ENCODE peak calls at places on chromosomes 1 and 21, in five cellular contexts. Q is H9, F is DND-41, C is fibroblast of lung, I is astrocyte. P is an unnamed sample.

GRCh38 chr21:42401820-42402251 is 1.9 kb upstream of the UBASH3A start:
- DNase-seq in F (no peak), I (no peak), Q (no peak), C (no peak), P (no peak)

GRCh38 chr1:30420519-30421050 is 302.8 kb downstream of the MATN1 start:
- DNase-seq in Q (peak; percentile 4), I (no peak), F (no peak), C (no peak), P (no peak)

GRCh38 chr21:38753114-38754100 is 52.3 kb upstream of the ETS2 start:
- DNase-seq in F (no peak), I (no peak), Q (no peak), C (no peak), P (no peak)

GRCh38 chr1:82449671-82450070 is 648.9 kb downstream of the ADGRL2 start:
- DNase-seq in F (no peak), Q (no peak), C (peak; percentile 88), I (peak; percentile 85), P (no peak)

GRCh38 chr1:158943059-158943458 is 11.7 kb downstream of the PYHIN1 start:
- DNase-seq in F (no peak), C (no peak), I (no peak), Q (no peak), P (no peak)

GRCh38 chr1:205610036-205610435 is 21.8 kb downstream of the ELK4 start:
- DNase-seq in C (peak; percentile 74), Q (no peak), I (peak; percentile 70), F (no peak), P (no peak)

GRCh38 chr1:107750364-107750959 is 214.5 kb downstream of the VAV3 start:
- DNase-seq in I (peak; percentile 43), Q (peak; percentile 51), F (peak; percentile 60), C (peak; percentile 59), P (peak; percentile 57)

GRCh38 chr1:51897699-51898031 is 19.1 kb upstream of the NRDC start:
- DNase-seq in Q (no peak), F (no peak), I (peak; percentile 91), C (peak; percentile 94), P (no peak)

GRCh38 chr1:153790282-153790995 is 15.2 kb downstream of the SLC27A3 start:
- DNase-seq in Q (no peak), F (no peak), C (peak; percentile 65), I (peak; percentile 60), P (no peak)

GRCh38 chr1:240621249-240621648 is 9.3 kb upstream of the GREM2 start:
- DNase-seq in Q (no peak), F (no peak), I (peak; percentile 78), C (peak; percentile 83), P (no peak)

GRCh38 chr21:42558846-42559245 is 45.2 kb downstream of the SLC37A1 start:
- DNase-seq in I (no peak), C (no peak), Q (no peak), F (no peak), P (no peak)

GRCh38 chr1:12275370-12275769 is 45.5 kb downstream of the VPS13D start:
- DNase-seq in F (peak; percentile 49), I (no peak), C (no peak), Q (peak; percentile 56), P (no peak)

GRCh38 chr1:242690849-242691602 is 166.5 kb upstream of the PLD5 start:
- DNase-seq in Q (no peak), C (no peak), I (no peak), F (no peak), P (peak; percentile 28)

GRCh38 chr1:47837046-47837830 is 159.9 kb downstream of the TRABD2B start:
- DNase-seq in Q (no peak), F (no peak), C (no peak), I (no peak), P (no peak)

GRCh38 chr1:209584186-209584776 is 767 bp downstream of the CAMK1G start:
- DNase-seq in I (no peak), Q (no peak), C (no peak), F (no peak), P (no peak)

GRCh38 chr1:77475631-77476030 is 193.8 kb downstream of the AK5 start:
- DNase-seq in F (no peak), I (no peak), Q (no peak), C (no peak), P (no peak)

GRCh38 chr1:27941671-27942540 is 7.1 kb downstream of the SMPDL3B start:
- DNase-seq in F (no peak), C (no peak), Q (no peak), I (no peak), P (no peak)

GRCh38 chr1:195462152-195462551 is 1146.1 kb downstream of the KCNT2 start:
- DNase-seq in F (no peak), I (no peak), C (no peak), Q (no peak), P (no peak)

GRCh38 chr21:39660596-39660995 is 47.9 kb downstream of the B3GALT5 start:
- DNase-seq in I (peak; percentile 90), Q (no peak), C (peak; percentile 92), F (no peak), P (no peak)

GRCh38 chr21:45219517-45219916 is 68.2 kb downstream of the POFUT2 start:
- DNase-seq in I (peak; percentile 71), F (no peak), Q (no peak), C (peak; percentile 77), P (no peak)

GRCh38 chr1:150182233-150182632 is 32.5 kb downstream of the PLEKHO1 start:
- DNase-seq in F (no peak), Q (no peak), C (no peak), I (no peak), P (no peak)

GRCh38 chr1:203038217-203038741 is 12.0 kb downstream of the PPFIA4 start:
- DNase-seq in C (peak; percentile 85), F (no peak), I (peak; percentile 74), Q (peak; percentile 16), P (peak; percentile 88)

DNA sequence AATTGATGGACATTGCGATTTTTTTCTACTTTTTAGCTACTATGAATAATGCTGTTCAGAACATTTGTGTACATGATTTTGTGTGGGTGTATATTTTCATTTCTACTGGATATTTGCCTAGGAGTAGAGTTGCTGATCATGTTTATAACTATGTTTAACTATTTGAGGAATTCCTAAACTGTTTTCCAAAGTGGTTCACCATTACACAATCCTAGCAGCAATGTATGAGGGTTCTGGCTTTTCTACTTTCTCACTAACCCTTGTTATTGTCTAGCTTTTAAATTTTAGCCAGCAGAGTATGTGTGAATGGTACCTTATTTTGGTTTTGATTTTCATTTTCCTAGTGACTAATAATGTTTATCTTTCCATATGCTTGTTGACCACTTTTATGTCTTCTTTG is 86.2 kb downstream of the ATG4C start:
- DNase-seq in Q (no peak), I (peak; percentile 1), F (no peak), C (peak; percentile 7), P (no peak)
- TF ChIP-seq CTCF in Q (no peak), I (no peak), F (no peak), C (no peak), P (no peak)

DNA sequence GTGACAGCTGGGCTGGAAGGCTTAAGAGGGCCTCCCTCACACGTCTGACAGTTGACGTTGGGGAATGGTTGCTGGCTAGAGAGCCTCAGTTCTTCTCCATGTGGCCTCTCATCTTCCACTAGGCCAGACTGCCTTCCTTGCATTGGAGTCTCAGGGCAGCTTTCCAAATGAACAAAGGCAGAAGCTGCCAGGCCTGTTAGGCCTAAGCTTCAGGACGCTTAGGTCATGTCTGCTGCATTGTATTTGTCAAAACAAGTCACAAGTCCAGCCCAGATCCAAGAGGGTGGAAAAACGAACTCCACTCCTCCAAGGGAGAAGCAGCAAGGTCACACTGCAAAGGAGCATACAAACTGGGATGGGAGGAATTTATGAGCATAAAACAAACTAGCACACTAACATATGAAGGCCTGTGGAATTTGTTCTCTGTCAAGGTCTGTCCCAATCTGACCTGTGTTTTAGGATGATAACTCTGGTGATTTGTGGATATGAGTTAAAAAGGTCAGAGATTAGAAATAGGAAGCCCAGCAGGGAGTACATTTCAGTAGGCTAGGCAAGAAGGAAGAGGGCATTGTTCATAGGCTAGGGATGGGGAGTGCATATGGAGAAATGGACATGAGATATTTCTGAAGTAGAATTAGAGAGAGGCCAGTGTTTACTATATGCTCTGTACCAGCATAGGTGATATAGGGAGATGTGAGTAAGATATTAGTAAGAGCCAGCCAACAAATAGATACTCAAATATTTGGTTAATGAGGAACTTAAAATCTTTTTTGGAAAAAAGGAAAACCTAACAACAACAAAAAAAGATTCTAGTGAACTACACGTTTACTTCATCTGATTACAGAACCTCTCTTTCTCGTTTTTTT is 29.1 kb upstream of the CNN3 start:
- DNase-seq in Q (no peak), I (no peak), F (no peak), C (peak; percentile 27), P (no peak)
- H2AFZ ChIP-seq in Q (no peak overlapping the region), I (no peak overlapping the region), F (no peak overlapping the region), C (no peak overlapping the region), P (no peak overlapping the region)

DNA sequence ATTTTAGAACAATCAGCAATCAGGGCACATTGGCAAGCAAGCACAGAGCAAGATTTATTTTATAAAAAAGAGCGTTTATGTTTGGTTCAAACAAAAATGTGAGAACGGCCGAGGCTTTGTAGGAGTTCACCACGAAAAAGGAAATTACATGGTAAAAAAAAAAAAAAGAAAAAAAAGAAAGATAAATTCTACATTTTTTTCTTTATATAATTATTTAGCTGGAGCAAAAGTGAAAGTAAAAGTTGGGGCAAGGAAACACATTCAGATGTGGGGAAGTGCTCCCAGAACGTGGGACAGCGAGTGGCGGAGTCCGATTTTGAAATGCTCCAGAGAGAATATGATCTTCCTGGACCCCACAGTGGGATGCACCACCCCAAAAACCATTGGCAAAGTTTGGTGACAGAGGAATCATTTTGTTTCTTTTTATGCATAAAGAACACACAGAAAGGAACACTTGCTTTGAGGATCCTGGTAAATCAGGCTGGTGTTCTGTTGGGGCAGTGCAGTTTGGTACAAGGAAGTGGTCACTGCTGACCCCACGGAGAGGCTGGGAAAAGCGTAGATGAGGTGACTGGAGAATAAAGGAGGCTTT is 16.3 kb upstream of the ATP5PO start:
- DNase-seq in I (no peak), Q (no peak), C (no peak), F (peak; percentile 47), P (no peak)
- H3K27ac ChIP-seq in I (no peak overlapping the region), Q (peak overlapping the region; percentile 70), C (peak overlapping the region; percentile 5), F (peak overlapping the region; percentile 98), P (no peak overlapping the region)

GRCh38 chr1:232951605-232952004 is 1.2 kb downstream of the NTPCR start:
- DNase-seq in C (no peak), I (no peak), F (no peak), Q (no peak), P (no peak)

GRCh38 chr1:232952514-232953175 is 2.2 kb downstream of the NTPCR start:
- DNase-seq in Q (peak; percentile 87), I (no peak), F (peak; percentile 58), C (peak; percentile 50), P (peak; percentile 65)

GRCh38 chr1:232949636-232950196 is 695 bp upstream of the NTPCR start:
- DNase-seq in I (no peak), Q (no peak), F (no peak), C (no peak), P (no peak)

GRCh38 chr1:232950919-232951579 is 638 bp downstream of the NTPCR start:
- DNase-seq in F (peak; percentile 37), Q (peak; percentile 46), C (peak; percentile 70), I (peak; percentile 60), P (peak; percentile 52)

DNA sequence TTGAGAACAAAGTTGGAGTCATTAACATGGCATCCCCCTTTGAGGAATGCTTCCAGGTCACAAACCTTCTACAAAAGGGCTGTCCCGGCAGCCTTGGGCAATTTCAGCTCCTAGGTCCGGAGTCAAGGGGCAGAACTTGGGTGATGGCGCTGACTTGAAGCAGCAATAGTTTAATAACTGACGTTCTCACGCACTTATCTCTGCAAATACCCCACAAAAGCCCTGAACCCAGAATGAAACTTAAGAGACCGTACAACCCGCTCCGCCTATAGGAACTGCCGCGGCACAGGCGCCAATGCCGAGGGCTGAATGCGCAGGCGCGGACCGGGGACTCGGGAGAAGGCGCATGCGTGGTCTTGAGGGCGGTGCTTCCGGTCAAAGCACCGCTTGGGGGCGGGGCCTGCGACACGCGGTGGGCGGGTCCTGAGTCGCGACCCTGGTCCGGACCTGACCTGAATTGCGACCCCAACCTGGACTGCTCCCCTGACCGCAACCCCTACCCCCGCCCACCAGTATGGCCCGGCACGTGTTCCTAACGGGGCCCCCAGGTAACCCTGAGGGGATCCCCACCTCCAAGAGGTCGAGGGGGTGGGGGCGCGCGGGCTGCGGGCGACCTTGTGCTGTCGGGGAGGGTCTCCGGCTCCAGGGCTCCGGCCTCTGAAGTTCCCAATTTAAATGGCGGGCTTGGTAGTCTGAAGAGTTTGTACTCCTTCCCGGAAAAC is at the start of gene NTPCR:
- DNase-seq in C (peak; percentile 84), F (peak; percentile 93), I (peak; percentile 73), Q (peak; percentile 96), P (peak; percentile 98)
- TF ChIP-seq CTCF in C (peak; percentile 21), F (peak; percentile 21), I (no peak), Q (peak; percentile 19), P (no peak)

P was measured in MM.1S.